ENCODE peak calls at places on chromosomes 12 and 14, in five cellular contexts. P, V, B, Q and G are unnamed samples.

GRCh38 chr12:98894412-98895085 is 249.5 kb downstream of the APAF1 start:
- DNase-seq in P (no peak), V (no peak), B (no peak), Q (no peak), G (no peak)

GRCh38 chr12:32917094-32917611 is 20.6 kb upstream of the PKP2 start:
- DNase-seq in P (no peak), V (no peak), B (no peak), Q (no peak), G (no peak)

GRCh38 chr12:120007272-120007671 is 18.2 kb downstream of the BICDL1 start:
- DNase-seq in P (peak; percentile 83), V (no peak), B (no peak), Q (no peak), G (peak; percentile 53)

GRCh38 chr14:100879782-100880181 is 23.7 kb downstream of the RTL1 start:
- DNase-seq in P (no peak), V (no peak), B (no peak), Q (no peak), G (no peak)

GRCh38 chr12:80627773-80628172 is 79.7 kb upstream of the MYF6 start:
- DNase-seq in P (no peak), V (no peak), B (peak; percentile 41), Q (no peak), G (no peak)

GRCh38 chr14:65346895-65347294 is 65.6 kb upstream of the FUT8 start:
- DNase-seq in P (no peak), V (no peak), B (no peak), Q (no peak), G (no peak)

GRCh38 chr14:69991422-69991821 is 112.2 kb downstream of the SMOC1 start:
- DNase-seq in P (no peak), V (no peak), B (no peak), Q (no peak), G (no peak)

GRCh38 chr12:27711312-27711682 is 665 bp downstream of the MRPS35 start:
- DNase-seq in P (no peak), V (no peak), B (no peak), Q (no peak), G (no peak)

GRCh38 chr14:104106471-104106991 is 21.0 kb downstream of the ASPG start:
- DNase-seq in P (no peak), V (peak; percentile 10), B (no peak), Q (no peak), G (no peak)

GRCh38 chr12:84817297-84817696 is 95.3 kb downstream of the SLC6A15 start:
- DNase-seq in P (no peak), V (no peak), B (no peak), Q (no peak), G (no peak)

GRCh38 chr14:58428011-58428807 is 690 bp downstream of the KIAA0586 start:
- DNase-seq in P (peak; percentile 10), V (no peak), B (peak; percentile 73), Q (peak; percentile 23), G (no peak)

GRCh38 chr12:100668939-100669536 is 95.6 kb downstream of the GAS2L3 start:
- DNase-seq in P (no peak), V (peak; percentile 43), B (peak; percentile 71), Q (peak; percentile 77), G (no peak)

GRCh38 chr12:122834229-122834920 is 882 bp upstream of the HIP1R start:
- DNase-seq in P (no peak), V (no peak), B (peak; percentile 83), Q (peak; percentile 88), G (no peak)

GRCh38 chr12:124032265-124032886 is 59.4 kb downstream of the ZNF664 start:
- DNase-seq in P (no peak), V (no peak), B (peak; percentile 59), Q (peak; percentile 36), G (no peak)

GRCh38 chr14:61145258-61145902 is 135.8 kb downstream of the TMEM30B start:
- DNase-seq in P (no peak), V (no peak), B (no peak), Q (no peak), G (no peak)
- H3K4me3 ChIP-seq in P (no peak overlapping the region), V (no peak overlapping the region), B (no peak overlapping the region), Q (no peak overlapping the region), G (no peak overlapping the region)

DNA sequence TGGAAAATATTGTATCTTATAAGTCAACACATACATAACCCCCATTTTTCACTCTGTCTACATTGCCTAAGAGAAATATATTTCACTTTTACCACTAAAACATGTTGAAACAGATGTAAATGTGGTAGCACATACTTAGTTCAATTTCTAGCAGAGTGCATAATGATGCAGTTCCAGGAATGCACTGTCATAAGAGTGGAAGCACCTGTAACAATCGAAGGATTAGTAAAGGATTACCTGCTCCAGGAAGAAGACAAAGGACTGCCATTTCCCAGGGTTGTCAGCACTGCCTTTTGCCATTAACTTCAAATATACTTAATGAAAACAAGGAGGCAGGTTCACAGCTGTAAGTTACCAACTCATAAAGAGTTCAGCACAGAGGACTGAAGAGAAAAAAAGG is 24.6 kb downstream of the DAD1 start:
- DNase-seq in P (no peak), V (no peak), B (no peak), Q (no peak), G (no peak)
- H3K4me1 ChIP-seq in P (peaks cover 98% of the 10 kb centered on the region), V (peaks cover 44% of the 10 kb centered on the region), B (peaks cover 27% of the 10 kb centered on the region), Q (peaks cover 16% of the 10 kb centered on the region), G (peaks cover 91% of the 10 kb centered on the region)

GRCh38 chr12:13701502-13701901 is 279.9 kb downstream of the GRIN2B start:
- DNase-seq in P (no peak), V (no peak), B (no peak), Q (no peak), G (no peak)

GRCh38 chr12:13695781-13696180 is 285.6 kb downstream of the GRIN2B start:
- DNase-seq in P (no peak), V (no peak), B (no peak), Q (no peak), G (no peak)

GRCh38 chr12:13702401-13702800 is 279.0 kb downstream of the GRIN2B start:
- DNase-seq in P (no peak), V (no peak), B (no peak), Q (peak; percentile 54), G (no peak)

GRCh38 chr12:13692332-13692731 is 289.1 kb downstream of the GRIN2B start:
- DNase-seq in P (no peak), V (no peak), B (no peak), Q (no peak), G (no peak)

DNA sequence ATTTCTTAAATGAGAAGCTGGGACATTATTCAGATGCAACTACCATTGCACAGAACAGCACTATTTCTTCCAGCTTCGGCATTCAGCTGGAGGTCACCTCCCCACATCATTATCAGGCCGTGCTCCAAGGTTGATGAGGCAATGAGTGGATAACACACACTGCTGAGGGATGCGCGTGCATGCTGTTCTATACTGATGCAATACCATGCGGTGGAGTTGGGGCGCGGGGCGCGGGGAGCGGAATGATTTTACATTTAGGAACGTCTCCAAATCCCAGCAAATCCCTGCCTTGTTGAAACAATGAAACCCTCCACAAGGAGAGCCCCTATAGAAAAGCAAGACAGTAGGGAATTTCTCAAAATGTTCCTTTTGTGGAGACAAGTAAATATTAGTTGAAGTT is 283.4 kb downstream of the GRIN2B start:
- DNase-seq in P (no peak), V (no peak), B (no peak), Q (no peak), G (no peak)
- H3K4me3 ChIP-seq in P (no peak overlapping the region), V (no peak overlapping the region), B (no peak overlapping the region), Q (no peak overlapping the region), G (no peak overlapping the region)

GRCh38 chr12:47985596-47986265 is 18.5 kb downstream of the COL2A1 start:
- DNase-seq in P (no peak), V (no peak), B (no peak), Q (no peak), G (no peak)

GRCh38 chr12:47983541-47984115 is 20.2 kb downstream of the TMEM106C start:
- DNase-seq in P (no peak), V (no peak), B (no peak), Q (no peak), G (no peak)

GRCh38 chr12:47986266-47986610 is 18.0 kb downstream of the COL2A1 start:
- DNase-seq in P (no peak), V (no peak), B (no peak), Q (no peak), G (no peak)

GRCh38 chr12:47982770-47983169 is 19.4 kb downstream of the TMEM106C start:
- DNase-seq in P (no peak), V (no peak), B (no peak), Q (no peak), G (no peak)

GRCh38 chr12:47984331-47984801 is 19.9 kb downstream of the COL2A1 start:
- DNase-seq in P (no peak), V (no peak), B (no peak), Q (no peak), G (no peak)
- H3K4me1 ChIP-seq in P (no peaks in the 10 kb centered on the region), V (peaks cover 7% of the 10 kb centered on the region), B (no peaks in the 10 kb centered on the region), Q (peaks cover 18% of the 10 kb centered on the region), G (peaks cover under 1% of the 10 kb centered on the region)

DNA sequence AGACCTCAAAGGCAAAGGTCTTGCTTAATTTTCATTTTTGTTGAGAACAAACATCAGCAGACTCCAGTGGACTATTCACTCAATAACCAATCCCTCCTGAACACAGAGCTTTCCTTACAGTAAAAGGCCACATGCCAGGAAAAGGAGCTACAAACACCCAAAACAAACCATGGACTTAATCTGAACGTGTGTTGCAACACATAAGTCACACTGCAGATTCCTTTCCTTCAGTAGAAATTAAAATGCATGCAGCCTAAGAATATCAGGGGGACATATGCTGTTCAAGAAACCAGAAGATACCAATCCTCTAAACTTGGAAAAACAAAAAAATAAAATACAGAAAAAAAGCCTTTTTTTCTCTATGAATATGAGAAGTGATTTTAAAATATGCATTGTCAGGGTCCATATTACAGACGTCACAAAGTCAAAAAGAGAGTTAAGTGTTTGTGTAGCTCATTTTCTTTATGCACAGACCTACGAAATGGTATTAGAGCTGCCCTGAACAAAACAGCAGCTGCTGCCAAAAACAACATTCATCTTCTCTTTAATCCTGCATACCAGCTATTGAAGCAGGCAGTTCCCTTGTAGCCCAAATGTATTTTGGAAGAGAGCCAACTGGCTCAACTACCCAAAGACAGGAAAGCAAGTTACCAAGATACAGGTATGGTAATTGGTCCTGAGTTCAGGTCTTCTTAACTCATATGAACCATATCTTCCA is 26.2 kb downstream of the KITLG start:
- DNase-seq in P (no peak), V (no peak), B (peak; percentile 87), Q (no peak), G (no peak)
- H3K4me3 ChIP-seq in P (no peak overlapping the region), V (no peak overlapping the region), B (no peak overlapping the region), Q (no peak overlapping the region), G (no peak overlapping the region)